ENCODE peak calls at places on chromosomes 11 and 22, in ten cellular contexts. S, B, M, D, E, N, J, R, W and P are unnamed samples.

GRCh38 chr22:45511847-45512261 is 9.2 kb downstream of the FBLN1 start:
- DNase-seq in S (no peak), B (peak; percentile 40), M (peak; percentile 81), D (peak; percentile 83), E (no peak), N (peak; percentile 83), J (no peak), R (no peak), W (peak; percentile 73), P (no peak)

GRCh38 chr11:104338186-104338585 is 174.2 kb upstream of the PDGFD start:
- DNase-seq in S (no peak), B (no peak), M (no peak), D (peak; percentile 10), E (no peak), N (peak; percentile 21), J (no peak), R (no peak), W (no peak), P (no peak)

GRCh38 chr22:20441631-20442484 is 4.2 kb upstream of the SCARF2 start:
- DNase-seq in S (no peak), B (no peak), M (no peak), D (no peak), E (no peak), N (peak; percentile 38), J (no peak), R (no peak), W (no peak), P (no peak)

GRCh38 chr22:35380537-35381423 is at the start of gene HMOX1:
- DNase-seq in S (peak; percentile 39), B (peak; percentile 67), M (peak; percentile 72), D (peak; percentile 93), E (peak; percentile 51), N (peak; percentile 91), J (peak; percentile 88), R (peak; percentile 50), W (peak; percentile 87), P (peak; percentile 63)

GRCh38 chr11:71355266-71355665 is 92.9 kb downstream of the DHCR7 start:
- DNase-seq in S (no peak), B (no peak), M (no peak), D (no peak), E (no peak), N (peak; percentile 53), J (no peak), R (no peak), W (no peak), P (no peak)

GRCh38 chr22:47292546-47293320 is 530.3 kb downstream of the TBC1D22A start:
- DNase-seq in S (no peak), B (peak; percentile 28), M (no peak), D (no peak), E (no peak), N (no peak), J (no peak), R (no peak), W (no peak), P (no peak)

GRCh38 chr11:120125005-120125404 is 12.9 kb downstream of the TRIM29 start:
- DNase-seq in S (no peak), B (peak; percentile 41), M (no peak), D (peak; percentile 65), E (no peak), N (peak; percentile 62), J (no peak), R (no peak), W (no peak), P (no peak)

GRCh38 chr11:20672575-20672974 is 3.2 kb downstream of the NELL1 start:
- DNase-seq in S (no peak), B (no peak), M (no peak), D (no peak), E (peak; percentile 27), N (peak; percentile 5), J (no peak), R (no peak), W (no peak), P (no peak)

GRCh38 chr11:78419327-78419726 is 1.7 kb upstream of the GAB2 start:
- DNase-seq in S (no peak), B (peak; percentile 73), M (peak; percentile 71), D (peak; percentile 75), E (no peak), N (peak; percentile 99), J (no peak), R (no peak), W (peak; percentile 44), P (no peak)

GRCh38 chr11:413120-414081 is 1.4 kb downstream of the SIGIRR start:
- DNase-seq in S (no peak), B (no peak), M (no peak), D (no peak), E (peak; percentile 25), N (no peak), J (no peak), R (no peak), W (no peak), P (no peak)

GRCh38 chr11:77776455-77776854 is 44.1 kb downstream of the RSF1 start:
- DNase-seq in S (no peak), B (no peak), M (no peak), D (no peak), E (peak; percentile 32), N (peak; percentile 34), J (no peak), R (no peak), W (no peak), P (peak; percentile 16)

GRCh38 chr22:44567846-44568493 is 69.9 kb upstream of the RTL6 start:
- DNase-seq in S (peak; percentile 59), B (peak; percentile 57), M (no peak), D (no peak), E (peak; percentile 66), N (peak; percentile 71), J (no peak), R (peak; percentile 59), W (peak; percentile 30), P (no peak)

GRCh38 chr11:17781221-17781620 is 46.6 kb downstream of the KCNC1 start:
- DNase-seq in S (no peak), B (no peak), M (no peak), D (no peak), E (no peak), N (no peak), J (no peak), R (no peak), W (no peak), P (no peak)

GRCh38 chr22:29704528-29705285 is 15.1 kb upstream of the CABP7 start:
- DNase-seq in S (no peak), B (peak; percentile 71), M (no peak), D (peak; percentile 48), E (peak; percentile 24), N (peak; percentile 22), J (peak; percentile 68), R (no peak), W (no peak), P (no peak)

GRCh38 chr22:43848366-43849171 is 13.7 kb downstream of the SULT4A1 start:
- DNase-seq in S (no peak), B (no peak), M (no peak), D (peak; percentile 67), E (no peak), N (peak; percentile 32), J (no peak), R (no peak), W (no peak), P (no peak)

GRCh38 chr22:29268511-29269229 is 602 bp downstream of the EWSR1 start:
- DNase-seq in S (no peak), B (no peak), M (peak; percentile 19), D (peak; percentile 72), E (peak; percentile 50), N (peak; percentile 65), J (peak; percentile 65), R (peak; percentile 59), W (peak; percentile 67), P (peak; percentile 37)

GRCh38 chr22:36002084-36002483 is 26.5 kb downstream of the RBFOX2 start:
- DNase-seq in S (no peak), B (no peak), M (no peak), D (no peak), E (no peak), N (no peak), J (no peak), R (no peak), W (no peak), P (no peak)

GRCh38 chr11:134276396-134277175 is 407 bp downstream of the GLB1L3 start:
- DNase-seq in S (no peak), B (no peak), M (no peak), D (no peak), E (no peak), N (no peak), J (no peak), R (peak; percentile 15), W (no peak), P (peak; percentile 5)

GRCh38 chr11:67438121-67438902 is 830 bp upstream of the PTPRCAP start:
- DNase-seq in S (peak; percentile 76), B (no peak), M (no peak), D (no peak), E (peak; percentile 81), N (no peak), J (no peak), R (peak; percentile 83), W (no peak), P (peak; percentile 71)

GRCh38 chr22:25334091-25334490 is 114.7 kb downstream of the CRYBB2 start:
- DNase-seq in S (peak; percentile 32), B (no peak), M (no peak), D (no peak), E (peak; percentile 65), N (peak; percentile 39), J (no peak), R (peak; percentile 26), W (peak; percentile 48), P (no peak)

GRCh38 chr11:57786436-57786835 is 24.8 kb downstream of the CTNND1 start:
- DNase-seq in S (no peak), B (no peak), M (no peak), D (no peak), E (no peak), N (no peak), J (no peak), R (no peak), W (no peak), P (no peak)

GRCh38 chr22:26606611-26607010 is 11.2 kb downstream of the CRYBB1 start:
- DNase-seq in S (no peak), B (no peak), M (no peak), D (peak; percentile 57), E (no peak), N (peak; percentile 83), J (no peak), R (no peak), W (no peak), P (no peak)

GRCh38 chr11:45913514-45913913 is 4.2 kb downstream of the PEX16 start:
- DNase-seq in S (no peak), B (no peak), M (no peak), D (no peak), E (no peak), N (no peak), J (no peak), R (no peak), W (no peak), P (no peak)

GRCh38 chr11:17298302-17298701 is 21.8 kb downstream of the NUCB2 start:
- DNase-seq in S (peak; percentile 41), B (no peak), M (no peak), D (no peak), E (no peak), N (no peak), J (no peak), R (peak; percentile 55), W (no peak), P (no peak)